ENCODE peak calls at places on chromosome 14, in nine cellular contexts. Z is CD4-positive, CD25-positive, alpha-beta regulatory T cell; X is H7; L is aorta; Y is heart left ventricle; H is fibroblast of lung; M is cardiac muscle cell; C is GM23338; E is neural progenitor cell. Q is an unnamed sample. For H3K36me3 and H3K27me3, the result is how much of the 10 kb centered on the place peaks cover.

GRCh38 chr14:50792634-50793068 is 38.3 kb downstream of the NIN start:
- DNase-seq in H (no peak), E (no peak), L (no peak), M (no peak), C (no peak), X (no peak), Y (peak), Z (no peak), Q (peak)

GRCh38 chr14:58464652-58465051 is 37.1 kb downstream of the KIAA0586 start:
- DNase-seq in X (no peak), L (no peak), H (no peak), C (no peak), M (no peak), Z (no peak), E (no peak), Y (no peak), Q (no peak)

GRCh38 chr14:102883028-102883953 is 39.2 kb upstream of the AMN start:
- DNase-seq in E (no peak), M (no peak), C (no peak), Y (no peak), L (no peak), X (no peak), Z (no peak), H (no peak), Q (no peak)

GRCh38 chr14:101193845-101194355 is 290.4 kb upstream of the RTL1 start:
- DNase-seq in E (no peak), C (no peak), X (no peak), H (no peak), M (no peak), L (no peak), Z (no peak), Y (no peak), Q (no peak)

GRCh38 chr14:77077040-77077439 is 21.0 kb upstream of the CIPC start:
- DNase-seq in C (no peak), H (no peak), X (no peak), E (no peak), L (no peak), Z (no peak), M (no peak), Y (no peak), Q (no peak)

GRCh38 chr14:74737753-74738325 is 24.9 kb downstream of the FCF1 start:
- DNase-seq in E (no peak), H (peak), X (no peak), Y (no peak), L (no peak), Z (no peak), M (no peak), C (no peak), Q (no peak)

GRCh38 chr14:99899578-99900178 is 106.5 kb downstream of the EML1 start:
- DNase-seq in X (no peak), C (peak), Z (peak), L (no peak), E (no peak), H (peak), M (peak), Y (no peak), Q (no peak)

GRCh38 chr14:61701946-61702345 is 6.6 kb downstream of the HIF1A start:
- DNase-seq in E (no peak), M (no peak), L (no peak), X (no peak), Y (no peak), C (no peak), H (no peak), Z (no peak), Q (no peak)

GRCh38 chr14:99686557-99687283 is 2.6 kb downstream of the CYP46A1 start:
- DNase-seq in M (no peak), Y (no peak), X (no peak), C (no peak), H (no peak), L (peak), Z (no peak), E (no peak), Q (no peak)

GRCh38 chr14:65080954-65081747 is 21.2 kb downstream of the MAX start:
- DNase-seq in Y (no peak), X (no peak), L (no peak), H (no peak), C (no peak), Z (no peak), M (no peak), E (no peak), Q (no peak)

GRCh38 chr14:63941023-63941422 is 88.2 kb downstream of the SYNE2 start:
- DNase-seq in H (no peak), L (no peak), X (no peak), C (no peak), E (no peak), M (no peak), Z (peak), Y (no peak), Q (no peak)

GRCh38 chr14:69360438-69361108 is 37.5 kb downstream of the ERH start:
- DNase-seq in X (peak), L (no peak), H (no peak), C (no peak), Y (no peak), E (no peak), Z (no peak), M (no peak), Q (peak)

GRCh38 chr14:56339855-56340701 is 221.9 kb downstream of the PELI2 start:
- DNase-seq in L (peak), M (peak), X (peak), H (peak), E (peak), C (peak), Z (peak), Y (peak), Q (no peak)

GRCh38 chr14:88069677-88070076 is 64.7 kb downstream of the GPR65 start:
- DNase-seq in L (no peak), H (no peak), X (no peak), Z (no peak), M (no peak), E (no peak), Y (no peak), C (no peak), Q (no peak)

GRCh38 chr14:33406766-33407165 is 468.1 kb downstream of the NPAS3 start:
- DNase-seq in X (no peak), H (no peak), C (no peak), Z (no peak), E (peak), L (no peak), Y (no peak), M (no peak), Q (no peak)

GRCh38 chr14:90611936-90612335 is 204.3 kb downstream of the TTC7B start:
- DNase-seq in M (no peak), Z (no peak), C (no peak), H (peak), Y (no peak), L (no peak), E (no peak), X (no peak), Q (no peak)

GRCh38 chr14:24146978-24147760 is at the start of gene RNF31:
- DNase-seq in H (peak), Y (peak), E (peak), L (peak), X (peak), C (peak), Z (peak), M (peak), Q (peak)

GRCh38 chr14:20454359-20454644 is 310 bp downstream of the OSGEP start:
- DNase-seq in Z (peak), C (no peak), Y (no peak), L (peak), X (no peak), M (no peak), E (no peak), H (no peak), Q (no peak)

GRCh38 chr14:21149641-21150367 is 6.1 kb downstream of the OR5AU1 start:
- DNase-seq in L (no peak), H (no peak), Y (no peak), X (no peak), C (no peak), Z (no peak), E (no peak), M (no peak), Q (no peak)

GRCh38 chr14:101557811-101558738 is 3.2 kb upstream of the DIO3 start:
- DNase-seq in C (peak), E (peak), H (peak), Z (no peak), L (no peak), X (peak), Y (peak), M (no peak), Q (no peak)

GRCh38 chr14:21098134-21098891 is at the start of gene ZNF219:
- DNase-seq in M (peak), C (peak), E (peak), L (peak), Y (peak), X (peak), H (peak), Z (no peak), Q (no peak)

GRCh38 chr14:100011568-100012325 is 53.5 kb upstream of the EVL start:
- DNase-seq in Y (no peak), L (no peak), H (no peak), M (no peak), C (no peak), E (no peak), X (no peak), Z (no peak), Q (no peak)

GRCh38 chr14:90619911-90620310 is 196.3 kb downstream of the TTC7B start:
- DNase-seq in E (no peak), Z (no peak), Y (no peak), C (no peak), L (no peak), H (no peak), X (no peak), M (no peak), Q (no peak)

GRCh38 chr14:100375273-100375962 is 52.3 kb downstream of the SLC25A47 start:
- DNase-seq in C (peak), H (peak), X (peak), L (peak), E (no peak), Y (peak), M (no peak), Z (peak), Q (peak)

GRCh38 chr14:69945905-69946304 is 66.7 kb downstream of the SMOC1 start:
- DNase-seq in X (no peak), C (no peak), E (no peak), Z (no peak), L (no peak), Y (no peak), M (no peak), H (peak), Q (no peak)

GRCh38 chr14:19920021-19920657 is at the start of gene OR4K5:
- DNase-seq in L (no peak), M (no peak), Y (no peak), H (no peak), X (no peak), C (no peak), Z (no peak), E (no peak), Q (no peak)

GRCh38 chr14:51595831-51596472 is 55.8 kb upstream of the FRMD6 start:
- DNase-seq in Y (no peak), H (no peak), M (no peak), L (no peak), X (no peak), C (no peak), Z (no peak), E (no peak), Q (no peak)

GRCh38 chr14:80468331-80469122 is 257.2 kb upstream of the DIO2 start:
- DNase-seq in E (no peak), M (no peak), C (no peak), L (no peak), Y (no peak), X (no peak), H (no peak), Z (no peak), Q (no peak)

GRCh38 chr14:44564908-44565307 is 57.8 kb upstream of the FSCB start:
- DNase-seq in L (no peak), E (no peak), H (peak), X (no peak), Z (no peak), M (no peak), C (no peak), Y (no peak), Q (no peak)

GRCh38 chr14:58331111-58331510 is 32.8 kb downstream of the ARID4A start:
- DNase-seq in Z (peak), X (peak), H (peak), C (peak), Y (peak), L (peak), M (peak), E (peak), Q (peak)

GRCh38 chr14:95318399-95318834 is 1.3 kb downstream of the CLMN start:
- DNase-seq in L (peak), E (no peak), C (no peak), X (peak), M (no peak), H (no peak), Z (no peak), Y (no peak), Q (no peak)

GRCh38 chr14:74472590-74472989 is 20.5 kb downstream of the NPC2 start:
- DNase-seq in E (no peak), Y (no peak), X (no peak), L (no peak), M (no peak), C (no peak), H (no peak), Z (no peak), Q (no peak)

GRCh38 chr14:60649815-60650381 is 621 bp upstream of the SIX1 start:
- DNase-seq in H (peak), Y (no peak), C (peak), E (peak), X (peak), M (no peak), L (no peak), Z (no peak), Q (no peak)

GRCh38 chr14:65421201-65421981 is 8.9 kb downstream of the FUT8 start:
- DNase-seq in M (no peak), E (peak), C (no peak), X (no peak), Z (no peak), H (no peak), L (no peak), Y (no peak), Q (no peak)

GRCh38 chr14:50612795-50613194 is 52.9 kb downstream of the ATL1 start:
- DNase-seq in Y (no peak), X (no peak), E (no peak), C (no peak), M (no peak), H (no peak), Z (no peak), L (no peak), Q (no peak)

GRCh38 chr14:101933209-101933608 is 31.2 kb upstream of the DYNC1H1 start:
- DNase-seq in Z (no peak), H (no peak), M (no peak), Y (no peak), E (no peak), C (no peak), L (peak), X (no peak), Q (no peak)

GRCh38 chr14:31025335-31026075 is at the start of gene AP4S1:
- DNase-seq in Y (peak), M (peak), E (peak), Z (peak), X (peak), C (peak), H (peak), L (peak), Q (peak)

GRCh38 chr14:45651906-45652305 is 398.9 kb upstream of the MIS18BP1 start:
- DNase-seq in X (no peak), E (no peak), Y (no peak), M (no peak), C (no peak), Z (no peak), L (no peak), H (no peak), Q (no peak)

GRCh38 chr14:77024171-77024627 is 4.3 kb downstream of the IRF2BPL start:
- DNase-seq in Z (peak), C (peak), M (peak), X (peak), L (peak), E (peak), Y (peak), H (peak), Q (no peak)

GRCh38 chr14:74570696-74571095 is 41.3 kb downstream of the LTBP2 start:
- DNase-seq in Y (peak), Z (no peak), C (no peak), X (no peak), H (no peak), M (no peak), L (peak), E (no peak), Q (no peak)

DNA sequence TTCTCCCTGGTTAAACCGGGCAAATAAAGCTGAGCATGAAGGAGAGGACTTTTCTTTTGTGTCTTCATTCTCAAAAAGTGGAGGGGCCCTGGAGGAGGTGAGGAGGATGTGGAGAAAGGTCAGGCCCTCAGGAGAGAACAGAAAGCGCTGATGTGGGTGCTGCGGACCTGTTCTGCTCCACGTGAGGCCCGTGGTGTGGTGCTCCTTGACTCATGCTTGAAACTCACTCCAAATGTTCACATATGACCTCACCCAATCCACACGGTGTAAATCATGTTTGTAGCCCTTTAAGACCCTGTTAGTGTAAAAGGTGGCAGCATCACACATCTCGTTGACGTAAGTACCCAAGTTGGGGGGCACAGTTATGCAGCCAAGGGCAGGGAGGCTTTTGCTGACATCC is 126.2 kb downstream of the FOXN3 start:
- DNase-seq in Y (no peak), L (no peak), X (no peak), E (no peak), H (no peak), C (no peak), M (no peak), Z (no peak), Q (no peak)
- H3K36me3 ChIP-seq in Y (under half), L (under half), X (under half), E (under half), H (under half), C (under half), M (under half), Z (under half), Q (under half)

GRCh38 chr14:94027566-94028449 is 1.7 kb downstream of the OTUB2 start:
- DNase-seq in H (no peak), X (no peak), C (no peak), E (no peak), L (no peak), Y (no peak), M (no peak), Z (no peak), Q (no peak)
- H3K4me3 ChIP-seq in H (no peak), X (no peak), C (no peak), E (no peak), L (no peak), Y (no peak), M (no peak), Z (no peak), Q (no peak)

DNA sequence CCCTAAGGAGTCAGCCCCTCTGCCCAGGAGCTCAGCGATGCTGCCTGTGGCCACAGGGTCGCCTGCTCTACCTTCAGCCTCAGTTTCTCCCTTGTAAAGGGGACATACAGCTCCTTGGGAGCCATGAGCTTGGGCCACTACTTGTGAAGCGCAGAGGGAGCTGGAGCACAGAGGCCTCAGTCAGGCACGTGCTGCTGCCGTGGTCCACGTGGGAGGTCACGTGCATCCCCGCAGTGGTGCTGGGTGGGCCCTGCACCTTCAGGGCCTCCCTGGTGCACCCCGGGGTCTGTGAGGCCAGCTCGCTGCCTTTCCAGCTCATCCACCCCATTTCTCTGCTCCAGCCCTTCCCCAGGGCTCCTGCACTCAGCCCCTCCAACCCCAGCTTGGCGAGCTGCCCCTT is 10.9 kb upstream of the C14orf180 start:
- DNase-seq in Z (no peak), X (no peak), L (no peak), M (no peak), Y (no peak), H (no peak), C (no peak), E (no peak), Q (no peak)
- H3K27me3 ChIP-seq in Z (under half), X (under half), L (under half), M (under half), Y (under half), H (under half), C (under half), E (under half), Q (under half)

GRCh38 chr14:89304972-89305703 is 111.9 kb downstream of the FOXN3 start:
- DNase-seq in Y (no peak), M (no peak), H (peak), C (no peak), Z (peak), E (peak), L (no peak), X (no peak), Q (peak)
- H3K36me3 ChIP-seq in Y (under half), M (under half), H (under half), C (under half), Z (under half), E (under half), L (under half), X (under half), Q (under half)